ENCODE peak calls at places on chromosomes 12 and 14, in four cellular contexts. M is IMR-90, T is A549, L is H54. K is an unnamed sample.

GRCh38 chr12:64450711-64451486 is 1.0 kb upstream of the TBK1 start:
- DNase-seq in M (peak), T (no peak), L (no peak), K (peak)

GRCh38 chr12:49057888-49058287 is 2.7 kb downstream of the KMT2D start:
- DNase-seq in M (no peak), T (no peak), L (no peak), K (peak)

GRCh38 chr14:63492391-63492790 is 50.8 kb downstream of the PPP2R5E start:
- DNase-seq in M (peak), T (peak), L (peak), K (no peak)

GRCh38 chr12:89573081-89573810 is 47.4 kb upstream of the POC1B start:
- DNase-seq in T (no peak), L (no peak), M (no peak), K (no peak)

GRCh38 chr14:90539496-90539775 is 142.6 kb downstream of the CALM1 start:
- DNase-seq in M (no peak), L (no peak), T (no peak), K (no peak)

GRCh38 chr12:15196221-15196620 is 25.0 kb downstream of the RERG start:
- DNase-seq in L (no peak), M (no peak), T (no peak), K (no peak)

GRCh38 chr14:74459981-74460380 is 33.1 kb downstream of the NPC2 start:
- DNase-seq in L (no peak), T (no peak), M (no peak), K (no peak)

GRCh38 chr14:32933943-32934890 is 4.5 kb upstream of the NPAS3 start:
- DNase-seq in T (no peak), M (no peak), L (peak), K (no peak)

GRCh38 chr14:77007339-77007974 is 21.1 kb downstream of the IRF2BPL start:
- DNase-seq in T (no peak), M (no peak), L (no peak), K (no peak)

GRCh38 chr14:31858868-31859267 is 218.2 kb upstream of the ARHGAP5 start:
- DNase-seq in L (no peak), T (peak), M (peak), K (no peak)

GRCh38 chr14:77324289-77324688 is 3.5 kb downstream of the GSTZ1 start:
- DNase-seq in M (no peak), L (no peak), T (no peak), K (no peak)

GRCh38 chr14:78074546-78074945 is 95.6 kb upstream of the NRXN3 start:
- DNase-seq in T (no peak), M (no peak), L (no peak), K (no peak)

GRCh38 chr14:23577004-23577681 is 1.4 kb downstream of the JPH4 start:
- DNase-seq in T (no peak), L (no peak), M (no peak), K (no peak)

GRCh38 chr12:15540469-15540872 is 218.2 kb downstream of the PTPRO start:
- DNase-seq in L (no peak), M (peak), T (no peak), K (no peak)

GRCh38 chr14:65439117-65439516 is 26.6 kb downstream of the FUT8 start:
- DNase-seq in M (no peak), L (no peak), T (no peak), K (peak)

GRCh38 chr12:125890983-125891382 is 825.7 kb downstream of the AACS start:
- DNase-seq in T (no peak), L (no peak), M (no peak), K (no peak)

GRCh38 chr14:104049576-104050240 is 35.8 kb upstream of the ASPG start:
- DNase-seq in T (no peak), L (no peak), M (no peak), K (no peak)

GRCh38 chr12:27794818-27795584 is 15.0 kb upstream of the MANSC4 start:
- DNase-seq in M (peak), L (no peak), T (no peak), K (no peak)

GRCh38 chr12:120102189-120103043 is 14.1 kb downstream of the RAB35 start:
- DNase-seq in T (no peak), L (no peak), M (no peak), K (no peak)

GRCh38 chr12:19431407-19432308 is 7.6 kb upstream of the AEBP2 start:
- DNase-seq in L (no peak), T (peak), M (peak), K (no peak)

GRCh38 chr14:45373877-45374276 is 120.9 kb upstream of the MIS18BP1 start:
- DNase-seq in M (no peak), L (no peak), T (no peak), K (no peak)

GRCh38 chr14:67949771-67950170 is 130.2 kb downstream of the RAD51B start:
- DNase-seq in L (no peak), T (no peak), M (no peak), K (no peak)

GRCh38 chr12:79260923-79261322 is 396.3 kb downstream of the SYT1 start:
- DNase-seq in T (no peak), L (no peak), M (no peak), K (no peak)

GRCh38 chr14:35929171-35929570 is 103.0 kb downstream of the BRMS1L start:
- DNase-seq in M (no peak), T (no peak), L (no peak), K (no peak)

GRCh38 chr14:88804035-88804434 is 11.3 kb upstream of the EML5 start:
- DNase-seq in L (no peak), M (no peak), T (no peak), K (no peak)

GRCh38 chr12:7032990-7033389 is 14.7 kb upstream of the LPCAT3 start:
- DNase-seq in L (no peak), M (no peak), T (no peak), K (peak)
- TF ChIP-seq POLR2A in L (no peak), M (no peak), T (no peak), K (no peak)

GRCh38 chr12:42382013-42382696 is 56.2 kb downstream of the PPHLN1 start:
- DNase-seq in L (no peak), M (peak), T (no peak), K (no peak)

GRCh38 chr12:42385341-42385841 is 59.4 kb downstream of the PPHLN1 start:
- DNase-seq in L (no peak), T (no peak), M (no peak), K (peak)

GRCh38 chr12:42386310-42386709 is 60.3 kb downstream of the PPHLN1 start:
- DNase-seq in L (no peak), T (no peak), M (no peak), K (no peak)

DNA sequence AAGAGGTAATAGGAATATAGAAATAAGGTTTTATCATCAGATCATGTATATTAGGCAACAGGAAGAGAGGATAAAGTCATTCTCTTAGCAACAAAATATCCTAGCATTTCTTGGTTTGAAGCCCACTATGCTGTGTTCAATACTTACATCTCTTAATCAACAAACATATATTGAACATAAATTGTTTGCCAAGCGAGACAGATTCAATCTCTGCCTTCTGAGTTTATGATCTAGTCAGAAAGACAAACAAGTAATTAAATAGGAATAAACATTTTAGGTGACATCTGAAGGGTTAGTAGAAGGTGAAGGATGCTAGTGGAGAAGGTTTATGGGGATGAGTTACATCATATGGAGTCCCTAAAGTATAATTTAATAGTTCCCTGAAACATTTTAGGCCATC is 54.8 kb downstream of the PPHLN1 start:
- DNase-seq in M (no peak), L (no peak), T (no peak), K (no peak)
- TF ChIP-seq POLR2A in M (no peak), L (no peak), T (no peak), K (no peak)

GRCh38 chr12:91603060-91603459 is 420.4 kb upstream of the DCN start:
- DNase-seq in L (no peak), M (no peak), T (no peak), K (no peak)
- TF ChIP-seq POLR2A in L (no peak), M (no peak), T (no peak), K (no peak)

DNA sequence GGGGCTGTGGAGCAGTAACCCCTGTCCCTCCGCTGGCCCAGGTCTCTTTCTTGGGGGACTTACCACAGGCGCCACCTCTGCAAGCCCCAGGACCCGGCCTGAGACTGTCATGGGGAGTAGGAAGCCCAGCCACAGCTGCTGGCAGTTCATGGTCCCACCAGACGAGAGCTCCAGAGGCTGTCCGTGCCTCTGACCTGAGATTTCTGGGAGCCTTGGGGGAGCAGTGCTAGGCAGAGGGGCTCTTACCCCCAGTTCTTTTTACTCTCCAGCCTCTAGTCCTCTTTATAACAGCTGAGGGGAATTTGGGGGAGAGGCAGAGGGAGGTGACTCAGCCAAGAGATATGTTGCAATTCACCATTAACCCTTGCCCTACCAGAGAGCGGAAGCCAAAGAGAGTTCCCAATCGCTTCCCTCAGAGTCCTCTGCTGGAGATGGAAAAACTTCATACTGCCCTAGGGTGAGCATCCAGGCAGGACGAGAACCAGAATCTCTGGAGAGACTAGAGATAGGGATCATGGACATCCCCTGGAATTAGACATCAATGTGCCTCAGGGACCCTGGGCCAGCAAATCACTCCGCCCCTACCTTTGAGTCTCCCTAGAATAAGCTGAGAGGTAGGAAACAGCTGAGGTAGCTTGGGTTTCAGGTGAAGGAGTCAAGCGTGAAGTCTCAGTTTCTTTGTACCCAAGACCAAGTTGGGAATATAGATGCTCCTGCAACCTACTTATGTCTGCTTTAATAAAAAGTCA is at the start of gene MMP19:
- DNase-seq in T (peak), M (peak), L (no peak), K (no peak)
- TF ChIP-seq POLR2A in T (no peak), M (peak), L (peak), K (no peak)